ENCODE peak calls at places on chromosomes 6 and 20, in nine cellular contexts. E is A549, O is tibial nerve, K is upper lobe of left lung, J is esophagus muscularis mucosa, X is ovary, B is SK-N-SH, I is HepG2, T is sigmoid colon. A is an unnamed sample. For H3K9me3, the result is how much of the 10 kb centered on the place peaks cover.

GRCh38 chr6:82006027-82006738 is 241.4 kb downstream of the IBTK start:
- DNase-seq in E (no peak), O (no peak), K (peak), J (no peak), X (peak), B (peak), I (peak), T (no peak), A (no peak)

GRCh38 chr6:92827104-92827503 is 592.3 kb downstream of the EPHA7 start:
- DNase-seq in E (no peak), O (no peak), K (no peak), J (no peak), X (no peak), B (no peak), I (no peak), T (no peak), A (no peak)

GRCh38 chr20:58927490-58928061 is 53.5 kb upstream of the NELFCD start:
- DNase-seq in E (no peak), O (no peak), K (no peak), J (no peak), X (no peak), B (no peak), I (no peak), T (no peak), A (no peak)

GRCh38 chr6:15489563-15489962 is 173.3 kb downstream of the DTNBP1 start:
- DNase-seq in E (no peak), O (no peak), K (no peak), J (no peak), X (no peak), B (no peak), I (no peak), T (no peak), A (no peak)

GRCh38 chr20:44501448-44501847 is 20.4 kb downstream of the SERINC3 start:
- DNase-seq in E (no peak), O (no peak), K (no peak), J (no peak), X (no peak), B (no peak), I (no peak), T (no peak), A (no peak)

GRCh38 chr6:166760288-166760687 is 133.2 kb upstream of the RPS6KA2 start:
- DNase-seq in E (no peak), O (no peak), K (no peak), J (no peak), X (no peak), B (no peak), I (no peak), T (no peak), A (no peak)

GRCh38 chr6:35776364-35777215 is at the start of gene CLPSL2:
- DNase-seq in E (peak), O (no peak), K (no peak), J (no peak), X (no peak), B (peak), I (no peak), T (no peak), A (no peak)

GRCh38 chr6:33505544-33506330 is 51.4 kb downstream of the ZBTB9 start:
- DNase-seq in E (no peak), O (no peak), K (no peak), J (no peak), X (no peak), B (no peak), I (no peak), T (no peak), A (no peak)

GRCh38 chr6:36241728-36242127 is 28.1 kb upstream of the PNPLA1 start:
- DNase-seq in E (no peak), O (no peak), K (no peak), J (no peak), X (no peak), B (no peak), I (no peak), T (no peak), A (no peak)

GRCh38 chr6:138230759-138231398 is 12.6 kb upstream of the PBOV1 start:
- DNase-seq in E (no peak), O (no peak), K (no peak), J (no peak), X (no peak), B (no peak), I (no peak), T (no peak), A (no peak)

GRCh38 chr6:115545410-115545986 is 515.2 kb downstream of the FRK start:
- DNase-seq in E (peak), O (no peak), K (no peak), J (no peak), X (no peak), B (no peak), I (peak), T (no peak), A (no peak)

GRCh38 chr6:50541941-50542340 is 171.4 kb upstream of the TFAP2D start:
- DNase-seq in E (no peak), O (no peak), K (no peak), J (no peak), X (no peak), B (no peak), I (no peak), T (no peak), A (no peak)

GRCh38 chr20:32861446-32861845 is 2.7 kb downstream of the EFCAB8 start:
- DNase-seq in E (no peak), O (no peak), K (no peak), J (no peak), X (no peak), B (no peak), I (no peak), T (no peak), A (no peak)

DNA sequence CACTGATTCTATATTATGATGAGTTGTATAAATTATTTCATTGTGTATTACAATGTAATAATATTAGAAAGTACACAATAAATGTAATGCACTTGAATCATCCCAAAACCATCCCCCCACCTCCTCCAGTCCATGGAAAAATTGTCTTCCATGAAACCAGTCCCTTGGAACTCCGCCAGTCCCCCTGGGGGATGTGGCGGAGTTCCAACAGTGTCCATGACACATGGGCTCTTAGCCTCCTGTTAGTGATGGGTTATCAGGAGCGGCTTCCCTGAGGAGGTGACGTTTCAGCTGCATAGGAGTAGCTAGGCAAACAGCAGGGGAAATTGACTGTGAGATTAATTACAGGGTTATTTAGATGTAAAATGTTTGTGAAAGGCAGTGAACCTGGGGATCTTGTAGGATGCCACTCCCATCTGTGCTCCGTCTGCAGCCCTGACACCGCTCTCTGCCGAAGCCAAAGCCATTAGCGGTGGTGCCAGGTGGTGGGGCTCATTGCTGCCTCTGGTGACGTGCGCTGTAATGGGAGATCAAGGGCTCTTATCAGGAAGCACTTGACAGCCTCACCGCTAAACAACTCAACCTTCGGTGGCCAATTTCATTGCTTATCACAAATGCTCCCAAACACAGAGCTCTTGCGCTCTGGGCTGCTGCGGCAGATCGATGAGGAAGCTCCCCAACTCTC is 81.6 kb upstream of the MC3R start:
- DNase-seq in E (no peak), O (no peak), K (no peak), J (no peak), X (no peak), B (no peak), I (no peak), T (no peak), A (no peak)
- H3K9me3 ChIP-seq in E (under half), O (under half), K (under half), J (under half), X (under half), B (under half), I (under half), T (under half), A (under half)

DNA sequence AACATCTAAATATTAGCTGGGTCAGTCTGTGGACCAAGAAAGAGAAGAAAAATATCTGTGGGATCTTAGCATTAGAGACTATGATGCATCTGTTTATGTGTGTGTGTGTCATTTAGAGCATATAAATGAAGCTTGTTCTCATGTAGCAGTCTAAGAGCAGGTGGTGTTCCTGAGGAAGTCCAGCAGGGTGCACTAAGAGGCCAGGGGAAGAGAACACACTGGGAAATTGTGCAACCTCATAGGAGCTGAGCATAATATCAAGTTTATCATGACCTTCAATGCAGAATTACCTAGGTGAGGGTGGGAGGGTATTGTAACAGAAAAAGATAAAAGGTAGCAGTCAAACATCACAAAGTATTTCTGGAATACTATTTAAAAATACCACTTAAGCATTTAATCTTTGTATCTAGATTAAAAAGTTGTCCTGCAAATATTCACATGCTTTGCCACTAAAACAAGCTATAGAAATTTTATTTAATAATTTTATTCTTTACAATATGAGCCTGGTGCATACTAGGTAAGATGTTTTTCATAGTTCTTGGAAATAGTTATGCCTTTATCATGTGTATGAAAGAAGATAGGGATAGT is 80.5 kb downstream of the SMPDL3A start:
- DNase-seq in E (peak), O (no peak), K (peak), J (no peak), X (no peak), B (peak), I (peak), T (no peak), A (peak)
- TF ChIP-seq EP300 in E (no peak), O (no peak), K (no peak), J (no peak), X (no peak), B (no peak), I (no peak), T (no peak), A (no peak)

DNA sequence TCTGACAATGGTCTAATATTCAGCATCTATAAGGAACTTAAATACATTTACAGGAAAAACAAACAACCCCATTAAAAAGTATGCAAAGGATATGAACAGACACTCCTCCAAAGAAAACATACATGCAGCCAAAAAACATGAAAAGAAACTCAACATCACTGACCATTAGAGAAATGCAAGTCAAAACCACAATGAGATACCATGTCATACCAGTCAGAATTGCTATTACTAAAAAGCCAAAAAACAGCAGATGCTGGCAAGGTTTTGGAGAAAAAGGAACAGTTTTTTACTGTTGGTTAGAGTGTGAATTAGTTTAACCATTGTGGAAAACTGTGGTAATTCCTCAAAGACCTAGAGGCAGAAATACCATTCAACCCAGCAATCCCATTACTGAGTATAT is 339.0 kb upstream of the ADGRB3 start:
- DNase-seq in E (no peak), O (no peak), K (no peak), J (no peak), X (no peak), B (no peak), I (no peak), T (no peak), A (no peak)
- H3K9me3 ChIP-seq in E (under half), O (under half), K (under half), J (under half), X (under half), B (under half), I (under half), T (under half), A (under half)

DNA sequence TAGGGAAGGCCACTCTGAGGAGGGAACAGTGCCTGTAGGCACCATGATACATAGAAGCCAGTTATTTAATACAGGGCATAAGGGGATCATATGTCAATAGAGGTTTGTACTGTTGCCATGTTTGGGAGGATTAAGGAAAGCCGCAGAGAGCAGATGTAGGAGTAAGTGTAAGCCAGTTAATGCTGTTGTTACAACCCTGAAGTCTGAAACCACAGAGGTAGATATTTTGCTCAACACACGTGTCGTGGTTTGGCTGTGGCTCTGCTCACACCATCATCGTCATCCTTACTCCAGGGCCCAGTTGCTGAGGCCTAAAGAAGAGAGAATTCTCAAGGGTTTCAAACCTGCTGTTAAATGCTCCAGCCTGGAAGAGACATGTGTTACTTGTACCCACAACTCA is 31.1 kb upstream of the PSMF1 start:
- DNase-seq in E (no peak), O (no peak), K (no peak), J (no peak), X (no peak), B (no peak), I (no peak), T (no peak), A (no peak)
- TF ChIP-seq EP300 in E (no peak), O (no peak), K (no peak), J (no peak), X (no peak), B (no peak), I (no peak), T (no peak), A (no peak)

GRCh38 chr6:29388533-29388932 is 6.9 kb upstream of the OR12D2 start:
- DNase-seq in E (no peak), O (no peak), K (no peak), J (no peak), X (no peak), B (no peak), I (no peak), T (no peak), A (no peak)
- H3K9me3 ChIP-seq in E (under half), O (under half), K (under half), J (under half), X (under half), B (under half), I (under half), T (under half), A (under half)

GRCh38 chr6:37317312-37318038 is 36.3 kb upstream of the RNF8 start:
- DNase-seq in E (no peak), O (no peak), K (no peak), J (no peak), X (no peak), B (no peak), I (no peak), T (no peak), A (no peak)

GRCh38 chr6:37316071-37316470 is 37.7 kb upstream of the RNF8 start:
- DNase-seq in E (no peak), O (no peak), K (no peak), J (no peak), X (no peak), B (no peak), I (no peak), T (no peak), A (no peak)

GRCh38 chr6:37314117-37314802 is 39.5 kb upstream of the RNF8 start:
- DNase-seq in E (no peak), O (no peak), K (no peak), J (no peak), X (no peak), B (no peak), I (no peak), T (no peak), A (no peak)

GRCh38 chr6:37313698-37314097 is 40.1 kb upstream of the RNF8 start:
- DNase-seq in E (no peak), O (no peak), K (no peak), J (no peak), X (no peak), B (no peak), I (no peak), T (no peak), A (no peak)

GRCh38 chr6:37314803-37315515 is 38.8 kb upstream of the RNF8 start:
- DNase-seq in E (peak), O (no peak), K (peak), J (no peak), X (no peak), B (peak), I (peak), T (no peak), A (peak)
- TF ChIP-seq EP300 in E (no peak), O (no peak), K (no peak), J (no peak), X (no peak), B (no peak), I (no peak), T (no peak), A (no peak)

GRCh38 chr20:42447270-42447669 is 742.4 kb downstream of the PTPRT start:
- DNase-seq in E (no peak), O (no peak), K (no peak), J (no peak), X (no peak), B (no peak), I (no peak), T (no peak), A (no peak)
- H3K9me3 ChIP-seq in E (under half), O (under half), K (under half), J (under half), X (under half), B (under half), I (under half), T (under half), A (under half)

DNA sequence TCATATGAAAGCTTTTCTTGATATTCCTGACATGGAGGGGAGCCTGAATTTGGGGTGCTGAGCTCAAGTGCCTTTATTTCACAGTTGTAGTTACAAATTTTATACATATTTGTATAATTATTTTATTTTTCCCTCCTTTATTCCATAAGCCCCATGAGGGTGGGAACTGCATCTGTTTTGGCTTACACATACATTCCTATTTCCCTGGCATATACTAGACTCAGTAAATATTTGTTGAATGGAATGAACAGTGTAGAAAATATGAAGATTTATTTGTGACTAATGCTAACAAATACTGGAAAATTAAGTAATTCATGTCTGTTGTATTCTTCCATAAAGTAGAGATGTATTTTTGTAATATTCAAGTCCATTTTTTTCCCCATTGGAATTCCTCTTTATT is 127.1 kb downstream of the MYO6 start:
- DNase-seq in E (no peak), O (no peak), K (no peak), J (no peak), X (no peak), B (no peak), I (no peak), T (no peak), A (no peak)
- TF ChIP-seq EP300 in E (no peak), O (no peak), K (no peak), J (no peak), X (no peak), B (no peak), I (no peak), T (no peak), A (no peak)

DNA sequence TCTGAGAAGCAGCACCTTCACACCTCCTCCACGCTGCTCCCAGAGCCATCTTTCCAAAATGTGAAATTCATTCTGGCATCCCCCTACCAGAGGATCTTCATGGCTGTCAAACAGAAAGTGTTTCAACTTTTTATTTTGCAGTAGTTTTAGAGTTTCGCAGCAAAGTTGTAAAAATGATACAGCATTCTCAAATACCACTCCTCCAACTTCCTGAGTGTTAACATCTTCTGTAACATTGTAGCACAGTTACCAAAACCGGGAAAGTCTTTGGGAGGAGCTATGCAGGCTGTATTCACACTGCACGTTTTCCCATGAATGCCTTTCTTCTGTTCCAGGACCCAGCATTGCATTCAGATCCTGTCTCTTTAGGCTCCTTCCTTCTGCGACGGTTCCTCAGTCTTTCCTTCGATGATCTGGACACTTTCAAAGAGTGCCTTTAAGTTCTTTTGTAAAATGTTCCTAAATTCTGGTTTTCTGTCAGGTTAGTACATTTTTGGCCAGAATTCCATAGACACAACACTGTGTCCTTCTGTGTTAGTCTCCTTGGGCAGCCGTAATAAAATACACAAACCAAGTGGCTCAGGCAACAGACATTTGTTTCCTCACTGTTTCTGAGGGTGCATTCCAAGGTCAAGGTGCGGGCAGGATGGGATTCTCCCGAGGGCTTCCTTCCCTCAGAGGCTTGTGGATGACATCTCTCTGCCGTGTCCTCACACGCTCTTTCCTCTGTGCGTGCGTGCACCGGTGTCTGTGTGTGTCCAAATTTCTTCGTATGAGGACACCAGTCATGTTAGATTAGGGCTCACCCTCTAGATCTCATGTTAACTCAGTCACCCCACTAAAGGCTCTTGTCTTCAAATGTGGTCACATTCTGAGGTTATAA is 30.3 kb downstream of the CDYL start:
- DNase-seq in E (no peak), O (no peak), K (no peak), J (no peak), X (peak), B (no peak), I (no peak), T (no peak), A (no peak)
- H3K9me3 ChIP-seq in E (under half), O (under half), K (under half), J (under half), X (under half), B (under half), I (under half), T (under half), A (under half)

DNA sequence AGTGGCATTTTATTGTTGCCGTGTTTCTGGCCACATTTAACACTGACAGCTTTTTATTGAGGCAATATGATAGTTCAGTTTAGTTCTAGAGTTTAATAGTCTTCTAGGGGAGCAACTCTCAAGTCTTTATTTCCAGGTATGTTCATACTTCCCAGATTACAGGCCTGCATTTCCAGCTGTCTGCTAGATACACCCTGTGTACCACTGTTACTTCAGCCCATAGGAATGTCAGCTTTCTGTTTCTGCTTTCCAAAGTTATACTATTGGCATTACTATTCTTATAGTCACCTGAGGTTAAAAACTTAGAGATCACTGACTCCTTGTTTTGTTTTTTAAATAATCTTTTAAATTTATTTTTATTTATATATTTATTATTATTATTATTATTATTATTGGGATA is 7.6 kb downstream of the ZNF451 start:
- DNase-seq in E (no peak), O (no peak), K (no peak), J (no peak), X (no peak), B (no peak), I (no peak), T (no peak), A (no peak)
- TF ChIP-seq EP300 in E (no peak), O (no peak), K (no peak), J (no peak), X (no peak), B (no peak), I (no peak), T (no peak), A (no peak)

A was measured in stomach.